ENCODE peak calls at places on chromosomes 6 and 20, in five cellular contexts. P, T, S, J and U are unnamed samples.

GRCh38 chr6:137705166-137706064 is 161.6 kb upstream of the TNFAIP3 start:
- DNase-seq in P (peak; percentile 55), T (peak; percentile 63), S (no peak), J (peak; percentile 63), U (peak; percentile 61)

GRCh38 chr6:15573376-15573775 is 89.5 kb downstream of the DTNBP1 start:
- DNase-seq in P (no peak), T (no peak), S (no peak), J (no peak), U (no peak)

GRCh38 chr6:157227202-157228166 is 95.8 kb downstream of the TMEM242 start:
- DNase-seq in P (no peak), T (no peak), S (no peak), J (no peak), U (no peak)

GRCh38 chr6:31657406-31658157 is 1.9 kb downstream of the APOM start:
- DNase-seq in P (no peak), T (no peak), S (no peak), J (no peak), U (no peak)

GRCh38 chr20:51586005-51586440 is 43.5 kb upstream of the NFATC2 start:
- DNase-seq in P (no peak), T (no peak), S (no peak), J (peak; percentile 85), U (peak; percentile 91)

GRCh38 chr6:47016236-47016635 is 25.9 kb downstream of the ADGRF1 start:
- DNase-seq in P (no peak), T (no peak), S (peak; percentile 22), J (no peak), U (peak; percentile 35)

GRCh38 chr6:22108199-22108598 is 188.6 kb downstream of the PRL start:
- DNase-seq in P (no peak), T (no peak), S (no peak), J (peak; percentile 38), U (peak; percentile 75)

GRCh38 chr6:139135578-139136545 is 982 bp downstream of the HECA start:
- DNase-seq in P (peak; percentile 34), T (peak; percentile 47), S (no peak), J (peak; percentile 32), U (peak; percentile 39)

GRCh38 chr6:158910484-158911075 is 89.4 kb downstream of the RSPH3 start:
- DNase-seq in P (no peak), T (no peak), S (no peak), J (no peak), U (peak; percentile 31)

GRCh38 chr6:56102216-56102615 is 145.2 kb downstream of the COL21A1 start:
- DNase-seq in P (no peak), T (no peak), S (no peak), J (no peak), U (no peak)

GRCh38 chr6:38307730-38308129 is 332.0 kb downstream of the BTBD9 start:
- DNase-seq in P (no peak), T (no peak), S (no peak), J (peak; percentile 15), U (no peak)

GRCh38 chr6:156993713-156994112 is 216.5 kb downstream of the ARID1B start:
- DNase-seq in P (no peak), T (no peak), S (no peak), J (no peak), U (no peak)

GRCh38 chr6:44976677-44977405 is 351.3 kb upstream of the RUNX2 start:
- DNase-seq in P (no peak), T (no peak), S (no peak), J (peak; percentile 66), U (peak; percentile 17)

GRCh38 chr6:113995632-113996031 is 24.7 kb upstream of the HDAC2 start:
- DNase-seq in P (no peak), T (no peak), S (peak; percentile 62), J (peak; percentile 95), U (peak; percentile 99)

GRCh38 chr20:20085071-20085470 is 32.7 kb downstream of the CFAP61 start:
- DNase-seq in P (no peak), T (no peak), S (no peak), J (no peak), U (no peak)

GRCh38 chr6:169216830-169217229 is 36.8 kb downstream of the THBS2 start:
- DNase-seq in P (no peak), T (no peak), S (no peak), J (no peak), U (no peak)